ENCODE peak calls at places on chromosomes 13 and 19, in ten cellular contexts. Z is osteoblast; E is mesothelial cell of epicardium; Q is activated B cell treated with CpG ODN at 0.5 μM for 24 hours; L is Peyer's patch; T is endothelial cell; J is CD8-positive, alpha-beta T cell; X is astrocyte of the spinal cord; V is AG09319; M is epithelial cell of esophagus. B is an unnamed sample.

GRCh38 chr19:31991984-31992655 is 353.3 kb upstream of the ZNF507 start:
- DNase-seq in Z (no peak), E (no peak), Q (no peak), L (no peak), T (no peak), J (no peak), X (no peak), V (no peak), M (no peak), B (no peak)

GRCh38 chr13:102800145-102801041 is 1.5 kb downstream of the BIVM start:
- DNase-seq in Z (peak; percentile 98), E (peak; percentile 85), Q (peak; percentile 79), L (peak; percentile 90), T (peak; percentile 91), J (peak; percentile 89), X (peak; percentile 81), V (peak; percentile 46), M (peak; percentile 82), B (peak; percentile 82)

GRCh38 chr19:21398851-21399250 is 1.9 kb downstream of the ZNF493 start:
- DNase-seq in Z (no peak), E (no peak), Q (no peak), L (no peak), T (no peak), J (no peak), X (no peak), V (no peak), M (peak; percentile 44), B (no peak)

GRCh38 chr19:15836345-15836594 is 20.8 kb upstream of the OR10H1 start:
- DNase-seq in Z (peak; percentile 86), E (no peak), Q (no peak), L (no peak), T (no peak), J (no peak), X (no peak), V (no peak), M (no peak), B (no peak)

GRCh38 chr13:45873491-45874360 is 22.2 kb upstream of the SIAH3 start:
- DNase-seq in Z (no peak), E (no peak), Q (no peak), L (no peak), T (no peak), J (no peak), X (peak; percentile 26), V (no peak), M (peak; percentile 52), B (no peak)

GRCh38 chr13:99979453-99980200 is 2.0 kb upstream of the ZIC2 start:
- DNase-seq in Z (peak; percentile 82), E (no peak), Q (no peak), L (no peak), T (peak; percentile 52), J (peak; percentile 51), X (peak; percentile 50), V (no peak), M (no peak), B (no peak)

GRCh38 chr19:6073858-6074708 is 36.2 kb downstream of the RFX2 start:
- DNase-seq in Z (no peak), E (no peak), Q (no peak), L (no peak), T (no peak), J (no peak), X (no peak), V (no peak), M (no peak), B (no peak)

GRCh38 chr19:17779281-17779930 is 15.5 kb upstream of the B3GNT3 start:
- DNase-seq in Z (no peak), E (no peak), Q (no peak), L (peak; percentile 68), T (no peak), J (no peak), X (no peak), V (no peak), M (peak; percentile 74), B (no peak)

GRCh38 chr19:38989066-38989605 is 13.6 kb upstream of the FBXO17 start:
- DNase-seq in Z (peak; percentile 44), E (peak; percentile 46), Q (no peak), L (no peak), T (peak; percentile 9), J (no peak), X (peak; percentile 7), V (no peak), M (no peak), B (no peak)

GRCh38 chr19:41882568-41883462 is at the start of gene ARHGEF1:
- DNase-seq in Z (peak; percentile 94), E (peak; percentile 44), Q (peak; percentile 72), L (peak; percentile 71), T (peak; percentile 67), J (peak; percentile 85), X (no peak), V (no peak), M (peak; percentile 44), B (peak; percentile 51)

GRCh38 chr19:41880329-41880708 is 2.7 kb upstream of the ARHGEF1 start:
- DNase-seq in Z (peak; percentile 37), E (no peak), Q (no peak), L (no peak), T (no peak), J (no peak), X (no peak), V (no peak), M (no peak), B (no peak)

GRCh38 chr19:41883463-41883820 is 458 bp downstream of the ARHGEF1 start:
- DNase-seq in Z (no peak), E (no peak), Q (no peak), L (no peak), T (no peak), J (no peak), X (no peak), V (no peak), M (no peak), B (no peak)

GRCh38 chr19:41886761-41887710 is 4.1 kb downstream of the ARHGEF1 start:
- DNase-seq in Z (peak; percentile 93), E (no peak), Q (no peak), L (no peak), T (no peak), J (peak; percentile 90), X (no peak), V (no peak), M (peak; percentile 48), B (peak; percentile 72)

DNA sequence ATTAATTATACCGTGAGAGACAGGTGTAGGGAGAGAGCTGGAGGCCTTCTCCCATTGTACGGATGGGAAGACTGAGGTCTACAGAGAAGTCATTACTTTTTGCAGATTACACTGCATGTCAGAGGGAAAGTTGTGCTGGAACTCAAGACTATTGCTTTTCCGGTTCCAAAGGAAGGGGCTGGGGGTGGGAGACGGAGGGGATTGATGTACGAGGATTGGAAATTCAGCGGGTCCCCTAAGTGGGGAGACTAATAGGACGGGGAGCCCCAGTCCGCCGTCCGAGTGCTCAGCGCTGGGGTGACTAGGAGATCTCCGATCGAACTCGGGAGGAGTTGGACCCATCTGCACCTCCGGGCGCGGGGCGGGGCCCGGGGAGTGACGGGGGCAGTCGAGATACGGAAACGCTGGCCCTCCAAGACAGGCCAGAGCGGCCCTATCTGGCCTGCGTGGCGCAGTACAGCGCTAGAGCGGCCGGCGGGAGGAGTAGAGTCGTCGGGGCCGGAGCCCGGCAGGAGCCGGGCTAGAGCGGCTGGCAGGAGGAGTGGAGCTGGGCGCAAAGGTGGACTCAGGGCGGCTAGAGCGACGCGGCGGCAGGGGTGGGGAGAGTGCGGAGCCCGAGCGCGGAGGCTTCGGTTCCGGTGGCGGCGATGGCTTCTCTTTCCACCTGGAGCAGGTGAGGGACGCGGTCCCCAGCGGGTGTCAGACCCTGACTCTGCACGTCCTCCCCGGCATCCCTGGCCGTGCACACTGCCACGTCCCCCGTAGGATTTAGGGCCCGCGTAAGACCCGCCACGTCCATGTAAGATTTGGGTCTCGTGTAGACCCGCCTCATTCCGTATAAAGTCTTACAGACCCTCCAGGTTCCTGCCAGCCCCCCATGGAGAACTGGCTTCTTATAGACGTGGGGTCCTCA is 1.1 kb downstream of the ARHGEF1 start:
- DNase-seq in Z (peak; percentile 100), E (peak; percentile 89), Q (peak; percentile 86), L (peak; percentile 97), T (peak; percentile 95), J (peak; percentile 96), X (peak; percentile 97), V (peak; percentile 93), M (peak; percentile 98), B (peak; percentile 80)
- TF ChIP-seq CTCF in Z (no peak), E (no peak), Q (no peak), L (peak; percentile 27), T (no peak), J (no peak), X (no peak), V (peak; percentile 21), M (no peak), B (no peak)

DNA sequence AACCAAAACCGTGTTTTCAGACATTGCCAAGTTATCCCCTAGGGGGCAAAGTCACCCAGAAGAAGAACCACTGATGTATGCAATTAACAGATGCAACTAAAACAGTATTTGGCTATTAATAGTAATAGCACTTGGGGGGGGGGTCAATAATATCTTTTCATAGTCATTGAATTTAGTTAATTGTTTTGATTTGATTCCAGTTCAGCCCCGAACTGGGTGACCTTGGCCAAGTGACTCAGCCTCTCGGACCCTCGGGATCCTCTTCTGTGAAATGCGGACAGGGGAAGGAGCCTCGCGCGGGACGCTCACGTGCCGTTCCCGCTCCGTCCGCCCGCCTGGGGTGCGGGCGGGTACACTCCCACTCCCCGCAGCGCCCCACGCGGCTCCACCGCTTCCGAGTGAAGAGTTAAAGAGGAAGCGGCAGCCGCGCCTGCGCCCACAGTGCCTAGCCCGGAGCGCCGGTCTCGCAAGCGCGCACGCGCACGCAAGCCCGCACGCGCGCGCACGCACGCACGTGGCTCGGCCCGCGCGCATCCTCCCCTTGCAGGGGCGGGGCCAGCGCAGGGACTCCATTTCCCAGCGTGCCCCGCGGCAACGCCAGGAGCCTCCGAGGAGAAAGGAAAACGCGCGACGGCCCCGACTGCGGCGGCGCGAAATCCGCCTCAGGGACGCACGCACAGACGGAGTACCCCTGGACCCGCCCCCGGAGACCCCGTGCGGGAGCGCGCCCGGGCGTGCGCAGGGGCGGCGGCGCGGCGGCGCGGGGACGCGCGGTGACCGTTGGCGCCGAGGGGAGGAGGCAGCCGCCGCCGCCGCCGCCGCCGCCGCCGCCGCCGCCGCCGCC is at the start of gene DAZAP1:
- DNase-seq in Z (peak; percentile 100), E (peak; percentile 99), Q (peak; percentile 100), L (peak; percentile 99), T (peak; percentile 100), J (peak; percentile 100), X (peak; percentile 99), V (peak; percentile 96), M (peak; percentile 98), B (peak; percentile 100)
- TF ChIP-seq CTCF in Z (peak; percentile 13), E (peak; percentile 53), Q (no peak), L (peak; percentile 50), T (peak; percentile 27), J (peak; percentile 70), X (peak; percentile 51), V (peak; percentile 29), M (peak; percentile 60), B (peak; percentile 70)

DNA sequence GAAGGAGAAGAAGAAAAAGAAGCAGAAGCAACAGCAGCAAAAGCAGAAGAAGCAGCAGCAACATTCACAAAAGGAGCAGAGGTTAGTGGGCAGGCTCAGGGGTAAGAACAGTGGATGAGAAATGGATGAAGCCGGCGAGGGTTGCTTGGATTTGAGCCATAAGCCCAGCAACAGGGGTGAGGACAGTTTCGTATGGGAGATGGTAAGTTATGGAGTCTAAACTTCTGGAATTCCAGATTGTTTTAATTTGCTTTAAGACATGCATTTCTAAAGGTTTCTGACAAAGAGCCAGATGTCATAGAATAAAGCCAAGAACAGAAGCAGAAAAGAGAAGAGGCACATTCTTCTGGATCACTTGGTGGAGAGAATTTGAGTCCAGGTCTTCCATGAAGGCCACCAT is 76.5 kb downstream of the TNFSF11 start:
- DNase-seq in Z (no peak), E (no peak), Q (no peak), L (no peak), T (no peak), J (no peak), X (no peak), V (peak; percentile 18), M (no peak), B (no peak)
- TF ChIP-seq CTCF in Z (no peak), E (no peak), Q (no peak), L (no peak), T (no peak), J (no peak), X (no peak), V (no peak), M (no peak), B (no peak)

GRCh38 chr19:36378625-36379509 is at the start of gene ZFP14:
- DNase-seq in Z (peak; percentile 99), E (peak; percentile 90), Q (peak; percentile 92), L (peak; percentile 95), T (peak; percentile 92), J (peak; percentile 96), X (peak; percentile 93), V (peak; percentile 75), M (peak; percentile 96), B (peak; percentile 91)
- TF ChIP-seq CTCF in Z (peak; percentile 24), E (no peak), Q (no peak), L (peak; percentile 8), T (no peak), J (peak; percentile 58), X (peak; percentile 34), V (peak; percentile 20), M (peak; percentile 34), B (no peak)